ENCODE peak calls at places on chromosome X, in six cellular contexts. One of them, this sample, is unnamed.

GRCh38 chrX:49784747-49785280 is 44.3 kb upstream of the PAGE4 start:
- DNase-seq in GM23248: no peak
- DNase-seq in HS-5: no peak
- DNase-seq in BE2C: no peak
- DNase-seq in globus pallidus: no peak
- DNase-seq in sciatic nerve: no peak
- DNase-seq in this sample: no peak

GRCh38 chrX:51395807-51396728 is 63.4 kb downstream of the NUDT10 start:
- DNase-seq in BE2C: peak
- DNase-seq in GM23248: peak
- DNase-seq in globus pallidus: no peak
- DNase-seq in HS-5: no peak
- DNase-seq in sciatic nerve: peak
- DNase-seq in this sample: no peak

GRCh38 chrX:119516157-119516702 is 48.0 kb downstream of the SLC25A5 start:
- DNase-seq in globus pallidus: peak
- DNase-seq in HS-5: no peak
- DNase-seq in BE2C: peak
- DNase-seq in GM23248: peak
- DNase-seq in sciatic nerve: no peak
- DNase-seq in this sample: peak

GRCh38 chrX:103637604-103638338 is 9.0 kb downstream of the TCEAL1 start:
- DNase-seq in GM23248: peak
- DNase-seq in HS-5: no peak
- DNase-seq in BE2C: no peak
- DNase-seq in sciatic nerve: no peak
- DNase-seq in globus pallidus: no peak
- DNase-seq in this sample: no peak

GRCh38 chrX:38548508-38548907 is 12.8 kb upstream of the TSPAN7 start:
- DNase-seq in globus pallidus: no peak
- DNase-seq in sciatic nerve: no peak
- DNase-seq in HS-5: no peak
- DNase-seq in BE2C: no peak
- DNase-seq in GM23248: no peak
- DNase-seq in this sample: no peak

GRCh38 chrX:96182366-96182765 is 502.3 kb upstream of the DIAPH2 start:
- DNase-seq in GM23248: peak
- DNase-seq in globus pallidus: no peak
- DNase-seq in sciatic nerve: peak
- DNase-seq in BE2C: no peak
- DNase-seq in HS-5: no peak
- DNase-seq in this sample: no peak

GRCh38 chrX:39759526-39760224 is 338.1 kb downstream of the BCOR start:
- DNase-seq in sciatic nerve: peak
- DNase-seq in GM23248: peak
- DNase-seq in BE2C: no peak
- DNase-seq in HS-5: no peak
- DNase-seq in globus pallidus: peak
- DNase-seq in this sample: peak

GRCh38 chrX:9775930-9776329 is 10.3 kb upstream of the GPR143 start:
- DNase-seq in GM23248: no peak
- DNase-seq in BE2C: no peak
- DNase-seq in globus pallidus: no peak
- DNase-seq in HS-5: no peak
- DNase-seq in sciatic nerve: no peak
- DNase-seq in this sample: no peak

GRCh38 chrX:24023972-24024664 is 2.9 kb downstream of the KLHL15 start:
- DNase-seq in sciatic nerve: no peak
- DNase-seq in HS-5: no peak
- DNase-seq in BE2C: no peak
- DNase-seq in GM23248: peak
- DNase-seq in globus pallidus: peak
- DNase-seq in this sample: no peak

GRCh38 chrX:51456246-51456645 is 40.1 kb downstream of the NUDT11 start:
- DNase-seq in HS-5: no peak
- DNase-seq in sciatic nerve: no peak
- DNase-seq in GM23248: no peak
- DNase-seq in globus pallidus: no peak
- DNase-seq in BE2C: no peak
- DNase-seq in this sample: no peak

GRCh38 chrX:2828404-2829065 is at the start of gene GYG2:
- DNase-seq in BE2C: peak
- DNase-seq in HS-5: no peak
- DNase-seq in globus pallidus: no peak
- DNase-seq in sciatic nerve: no peak
- DNase-seq in GM23248: peak
- DNase-seq in this sample: no peak

GRCh38 chrX:5870238-5870637 is 358.4 kb downstream of the NLGN4X start:
- DNase-seq in globus pallidus: no peak
- DNase-seq in HS-5: no peak
- DNase-seq in sciatic nerve: no peak
- DNase-seq in BE2C: no peak
- DNase-seq in GM23248: no peak
- DNase-seq in this sample: no peak

GRCh38 chrX:34868633-34869032 is 74.0 kb upstream of the FAM47B start:
- DNase-seq in globus pallidus: no peak
- DNase-seq in GM23248: no peak
- DNase-seq in HS-5: no peak
- DNase-seq in BE2C: no peak
- DNase-seq in sciatic nerve: no peak
- DNase-seq in this sample: no peak

GRCh38 chrX:49103637-49104036 is 19.9 kb downstream of the GPKOW start:
- DNase-seq in BE2C: no peak
- DNase-seq in GM23248: no peak
- DNase-seq in globus pallidus: no peak
- DNase-seq in HS-5: no peak
- DNase-seq in sciatic nerve: no peak
- DNase-seq in this sample: no peak

GRCh38 chrX:154890990-154891639 is 5.0 kb downstream of the F8A1 start:
- DNase-seq in HS-5: no peak
- DNase-seq in globus pallidus: no peak
- DNase-seq in BE2C: no peak
- DNase-seq in sciatic nerve: no peak
- DNase-seq in GM23248: no peak
- DNase-seq in this sample: no peak

GRCh38 chrX:150730719-150731118 is 37.5 kb downstream of the MTMR1 start:
- DNase-seq in BE2C: no peak
- DNase-seq in sciatic nerve: no peak
- DNase-seq in GM23248: peak
- DNase-seq in globus pallidus: no peak
- DNase-seq in HS-5: peak
- DNase-seq in this sample: no peak

GRCh38 chrX:135893294-135893817 is at the start of the genes CT45A10 and SAGE1:
- DNase-seq in BE2C: no peak
- DNase-seq in globus pallidus: no peak
- DNase-seq in GM23248: no peak
- DNase-seq in sciatic nerve: no peak
- DNase-seq in HS-5: no peak
- DNase-seq in this sample: no peak

GRCh38 chrX:21740329-21741274 is 17.3 kb downstream of the SMPX start:
- DNase-seq in BE2C: peak
- DNase-seq in GM23248: no peak
- DNase-seq in globus pallidus: no peak
- DNase-seq in HS-5: no peak
- DNase-seq in sciatic nerve: peak
- DNase-seq in this sample: no peak

GRCh38 chrX:154142950-154143745 is 895 bp upstream of the OPN1LW start:
- DNase-seq in HS-5: no peak
- DNase-seq in GM23248: no peak
- DNase-seq in sciatic nerve: peak
- DNase-seq in globus pallidus: no peak
- DNase-seq in BE2C: no peak
- DNase-seq in this sample: no peak

GRCh38 chrX:35680940-35681346 is 117.2 kb upstream of the MAGEB16 start:
- DNase-seq in sciatic nerve: no peak
- DNase-seq in BE2C: no peak
- DNase-seq in HS-5: no peak
- DNase-seq in GM23248: no peak
- DNase-seq in globus pallidus: no peak
- DNase-seq in this sample: no peak

This sample was measured in HTR-8/SVneo.